ENCODE peak calls at places on chromosomes 12 and 14, in four cellular contexts. One of them, this sample, is unnamed.

GRCh38 chr14:63902375-63902976 is 49.7 kb downstream of the SYNE2 start:
- DNase-seq in HT1080: no peak
- DNase-seq in NT2/D1: no peak
- DNase-seq in fibroblast of pulmonary artery: no peak
- DNase-seq in this sample: no peak

GRCh38 chr14:38578278-38578681 is 322.4 kb upstream of the CLEC14A start:
- DNase-seq in HT1080: peak; percentile 62
- DNase-seq in NT2/D1: no peak
- DNase-seq in fibroblast of pulmonary artery: peak; percentile 12
- DNase-seq in this sample: peak; percentile 12

GRCh38 chr12:132408001-132408400 is 78.6 kb upstream of the GALNT9 start:
- DNase-seq in NT2/D1: no peak
- DNase-seq in fibroblast of pulmonary artery: no peak
- DNase-seq in HT1080: no peak
- DNase-seq in this sample: no peak

GRCh38 chr14:103679351-103679750 is 35.9 kb downstream of the XRCC3 start:
- DNase-seq in NT2/D1: no peak
- DNase-seq in fibroblast of pulmonary artery: peak; percentile 29
- DNase-seq in HT1080: no peak
- DNase-seq in this sample: no peak

GRCh38 chr14:105710119-105711057 is 184.0 kb downstream of the TMEM121 start:
- DNase-seq in NT2/D1: no peak
- DNase-seq in HT1080: no peak
- DNase-seq in fibroblast of pulmonary artery: no peak
- DNase-seq in this sample: no peak

GRCh38 chr12:30218073-30218472 is 434.3 kb upstream of the TMTC1 start:
- DNase-seq in HT1080: no peak
- DNase-seq in NT2/D1: no peak
- DNase-seq in fibroblast of pulmonary artery: no peak
- DNase-seq in this sample: no peak

GRCh38 chr12:84856156-84856900 is 56.3 kb downstream of the SLC6A15 start:
- DNase-seq in fibroblast of pulmonary artery: no peak
- DNase-seq in HT1080: peak; percentile 57
- DNase-seq in NT2/D1: no peak
- DNase-seq in this sample: peak; percentile 80

GRCh38 chr12:117036046-117036445 is 63.2 kb downstream of the TESC start:
- DNase-seq in fibroblast of pulmonary artery: no peak
- DNase-seq in HT1080: no peak
- DNase-seq in NT2/D1: no peak
- DNase-seq in this sample: no peak

GRCh38 chr14:104150201-104151027 is 12.0 kb downstream of the KIF26A start:
- DNase-seq in fibroblast of pulmonary artery: peak; percentile 4
- DNase-seq in NT2/D1: no peak
- DNase-seq in HT1080: no peak
- DNase-seq in this sample: no peak

This sample was measured in MCF 10A.